ENCODE peak calls at places on chromosomes 3 and 15, in eight cellular contexts. One of them, this sample, is unnamed.

GRCh38 chr15:40163657-40164416 is 3.0 kb downstream of the BUB1B start:
- DNase-seq in fibroblast of pulmonary artery: no peak
- DNase-seq in lower lobe of right lung: no peak
- DNase-seq in H54: no peak
- DNase-seq in GM19239: no peak
- DNase-seq in fibroblast of the conjunctiva: no peak
- DNase-seq in NCI-H2081: no peak
- DNase-seq in stimulated activated CD4-positive, alpha-beta T cell treated with anti-CD3 and anti-CD28 coated beads, Interleukin-15, amount 100 ng/mL, for 24 hours: no peak
- DNase-seq in this sample: no peak

GRCh38 chr15:68885070-68885469 is 45.3 kb upstream of the SPESP1 start:
- DNase-seq in fibroblast of pulmonary artery: peak; percentile 82
- DNase-seq in lower lobe of right lung: no peak
- DNase-seq in H54: no peak
- DNase-seq in GM19239: no peak
- DNase-seq in fibroblast of the conjunctiva: peak; percentile 59
- DNase-seq in NCI-H2081: no peak
- DNase-seq in stimulated activated CD4-positive, alpha-beta T cell treated with anti-CD3 and anti-CD28 coated beads, Interleukin-15, amount 100 ng/mL, for 24 hours: no peak
- DNase-seq in this sample: peak; percentile 80

GRCh38 chr15:62165793-62166380 is 802 bp upstream of the C2CD4B start:
- DNase-seq in fibroblast of pulmonary artery: peak; percentile 58
- DNase-seq in lower lobe of right lung: no peak
- DNase-seq in H54: no peak
- DNase-seq in GM19239: no peak
- DNase-seq in fibroblast of the conjunctiva: no peak
- DNase-seq in NCI-H2081: no peak
- DNase-seq in stimulated activated CD4-positive, alpha-beta T cell treated with anti-CD3 and anti-CD28 coated beads, Interleukin-15, amount 100 ng/mL, for 24 hours: no peak
- DNase-seq in this sample: no peak

GRCh38 chr3:123871946-123872345 is 12.2 kb downstream of the MYLK start:
- DNase-seq in fibroblast of pulmonary artery: peak; percentile 38
- DNase-seq in lower lobe of right lung: no peak
- DNase-seq in H54: no peak
- DNase-seq in GM19239: no peak
- DNase-seq in fibroblast of the conjunctiva: no peak
- DNase-seq in NCI-H2081: peak; percentile 37
- DNase-seq in stimulated activated CD4-positive, alpha-beta T cell treated with anti-CD3 and anti-CD28 coated beads, Interleukin-15, amount 100 ng/mL, for 24 hours: no peak
- DNase-seq in this sample: peak; percentile 48

GRCh38 chr3:185024406-185024805 is 128.5 kb downstream of the C3orf70 start:
- DNase-seq in fibroblast of pulmonary artery: peak; percentile 2
- DNase-seq in lower lobe of right lung: no peak
- DNase-seq in H54: no peak
- DNase-seq in GM19239: no peak
- DNase-seq in fibroblast of the conjunctiva: no peak
- DNase-seq in NCI-H2081: no peak
- DNase-seq in stimulated activated CD4-positive, alpha-beta T cell treated with anti-CD3 and anti-CD28 coated beads, Interleukin-15, amount 100 ng/mL, for 24 hours: no peak
- DNase-seq in this sample: no peak

GRCh38 chr3:55880357-55880756 is 393.3 kb upstream of the WNT5A start:
- DNase-seq in fibroblast of pulmonary artery: no peak
- DNase-seq in lower lobe of right lung: no peak
- DNase-seq in H54: no peak
- DNase-seq in GM19239: no peak
- DNase-seq in fibroblast of the conjunctiva: no peak
- DNase-seq in NCI-H2081: no peak
- DNase-seq in stimulated activated CD4-positive, alpha-beta T cell treated with anti-CD3 and anti-CD28 coated beads, Interleukin-15, amount 100 ng/mL, for 24 hours: no peak
- DNase-seq in this sample: peak; percentile 11

GRCh38 chr3:17183951-17184550 is 299.3 kb downstream of the PLCL2 start:
- DNase-seq in fibroblast of pulmonary artery: peak; percentile 59
- DNase-seq in lower lobe of right lung: no peak
- DNase-seq in H54: no peak
- DNase-seq in GM19239: no peak
- DNase-seq in fibroblast of the conjunctiva: no peak
- DNase-seq in NCI-H2081: no peak
- DNase-seq in stimulated activated CD4-positive, alpha-beta T cell treated with anti-CD3 and anti-CD28 coated beads, Interleukin-15, amount 100 ng/mL, for 24 hours: no peak
- DNase-seq in this sample: peak; percentile 47

GRCh38 chr3:9069971-9070370 is 106.7 kb upstream of the RAD18 start:
- DNase-seq in fibroblast of pulmonary artery: no peak
- DNase-seq in lower lobe of right lung: no peak
- DNase-seq in H54: no peak
- DNase-seq in GM19239: no peak
- DNase-seq in fibroblast of the conjunctiva: no peak
- DNase-seq in NCI-H2081: no peak
- DNase-seq in stimulated activated CD4-positive, alpha-beta T cell treated with anti-CD3 and anti-CD28 coated beads, Interleukin-15, amount 100 ng/mL, for 24 hours: no peak
- DNase-seq in this sample: no peak

GRCh38 chr3:150370129-150370602 is 37.9 kb upstream of the TSC22D2 start:
- DNase-seq in fibroblast of pulmonary artery: peak; percentile 93
- DNase-seq in lower lobe of right lung: no peak
- DNase-seq in H54: peak; percentile 38
- DNase-seq in GM19239: no peak
- DNase-seq in fibroblast of the conjunctiva: peak; percentile 91
- DNase-seq in NCI-H2081: no peak
- DNase-seq in stimulated activated CD4-positive, alpha-beta T cell treated with anti-CD3 and anti-CD28 coated beads, Interleukin-15, amount 100 ng/mL, for 24 hours: no peak
- DNase-seq in this sample: peak; percentile 95

GRCh38 chr3:187473778-187474406 is 105.7 kb downstream of the RTP4 start:
- DNase-seq in fibroblast of pulmonary artery: peak; percentile 3
- DNase-seq in lower lobe of right lung: no peak
- DNase-seq in H54: no peak
- DNase-seq in GM19239: no peak
- DNase-seq in fibroblast of the conjunctiva: no peak
- DNase-seq in NCI-H2081: no peak
- DNase-seq in stimulated activated CD4-positive, alpha-beta T cell treated with anti-CD3 and anti-CD28 coated beads, Interleukin-15, amount 100 ng/mL, for 24 hours: no peak
- DNase-seq in this sample: peak; percentile 17

GRCh38 chr15:70351391-70351790 is 253.7 kb upstream of the TLE3 start:
- DNase-seq in fibroblast of pulmonary artery: no peak
- DNase-seq in lower lobe of right lung: no peak
- DNase-seq in H54: no peak
- DNase-seq in GM19239: no peak
- DNase-seq in fibroblast of the conjunctiva: no peak
- DNase-seq in NCI-H2081: no peak
- DNase-seq in stimulated activated CD4-positive, alpha-beta T cell treated with anti-CD3 and anti-CD28 coated beads, Interleukin-15, amount 100 ng/mL, for 24 hours: no peak
- DNase-seq in this sample: no peak

GRCh38 chr3:195196266-195196665 is 74.7 kb downstream of the XXYLT1 start:
- DNase-seq in fibroblast of pulmonary artery: peak; percentile 62
- DNase-seq in lower lobe of right lung: no peak
- DNase-seq in H54: peak; percentile 61
- DNase-seq in GM19239: no peak
- DNase-seq in fibroblast of the conjunctiva: no peak
- DNase-seq in NCI-H2081: no peak
- DNase-seq in stimulated activated CD4-positive, alpha-beta T cell treated with anti-CD3 and anti-CD28 coated beads, Interleukin-15, amount 100 ng/mL, for 24 hours: no peak
- DNase-seq in this sample: peak; percentile 52

GRCh38 chr15:98292442-98293240 is 332.1 kb downstream of the ARRDC4 start:
- DNase-seq in fibroblast of pulmonary artery: peak; percentile 4
- DNase-seq in lower lobe of right lung: no peak
- DNase-seq in H54: peak; percentile 51
- DNase-seq in GM19239: peak; percentile 56
- DNase-seq in fibroblast of the conjunctiva: no peak
- DNase-seq in NCI-H2081: peak; percentile 13
- DNase-seq in stimulated activated CD4-positive, alpha-beta T cell treated with anti-CD3 and anti-CD28 coated beads, Interleukin-15, amount 100 ng/mL, for 24 hours: peak; percentile 74
- DNase-seq in this sample: peak; percentile 60

GRCh38 chr3:65635661-65636060 is 403.1 kb downstream of the MAGI1 start:
- DNase-seq in fibroblast of pulmonary artery: no peak
- DNase-seq in lower lobe of right lung: no peak
- DNase-seq in H54: no peak
- DNase-seq in GM19239: no peak
- DNase-seq in fibroblast of the conjunctiva: no peak
- DNase-seq in NCI-H2081: no peak
- DNase-seq in stimulated activated CD4-positive, alpha-beta T cell treated with anti-CD3 and anti-CD28 coated beads, Interleukin-15, amount 100 ng/mL, for 24 hours: no peak
- DNase-seq in this sample: no peak

GRCh38 chr15:61660579-61660978 is 399.7 kb downstream of the VPS13C start:
- DNase-seq in fibroblast of pulmonary artery: peak; percentile 4
- DNase-seq in lower lobe of right lung: no peak
- DNase-seq in H54: no peak
- DNase-seq in GM19239: no peak
- DNase-seq in fibroblast of the conjunctiva: peak; percentile 45
- DNase-seq in NCI-H2081: no peak
- DNase-seq in stimulated activated CD4-positive, alpha-beta T cell treated with anti-CD3 and anti-CD28 coated beads, Interleukin-15, amount 100 ng/mL, for 24 hours: no peak
- DNase-seq in this sample: peak; percentile 58

GRCh38 chr3:45472795-45473194 is 84.4 kb downstream of the LARS2 start:
- DNase-seq in fibroblast of pulmonary artery: no peak
- DNase-seq in lower lobe of right lung: no peak
- DNase-seq in H54: no peak
- DNase-seq in GM19239: no peak
- DNase-seq in fibroblast of the conjunctiva: no peak
- DNase-seq in NCI-H2081: no peak
- DNase-seq in stimulated activated CD4-positive, alpha-beta T cell treated with anti-CD3 and anti-CD28 coated beads, Interleukin-15, amount 100 ng/mL, for 24 hours: no peak
- DNase-seq in this sample: no peak

GRCh38 chr15:98647026-98647773 is 1.1 kb upstream of the IGF1R start:
- DNase-seq in fibroblast of pulmonary artery: peak; percentile 53
- DNase-seq in lower lobe of right lung: peak; percentile 81
- DNase-seq in H54: peak; percentile 38
- DNase-seq in GM19239: peak; percentile 62
- DNase-seq in fibroblast of the conjunctiva: no peak
- DNase-seq in NCI-H2081: peak; percentile 68
- DNase-seq in stimulated activated CD4-positive, alpha-beta T cell treated with anti-CD3 and anti-CD28 coated beads, Interleukin-15, amount 100 ng/mL, for 24 hours: peak; percentile 84
- DNase-seq in this sample: no peak

GRCh38 chr3:64011685-64012084 is 11.6 kb downstream of the PSMD6 start:
- DNase-seq in fibroblast of pulmonary artery: peak; percentile 72
- DNase-seq in lower lobe of right lung: no peak
- DNase-seq in H54: no peak
- DNase-seq in GM19239: no peak
- DNase-seq in fibroblast of the conjunctiva: peak; percentile 13
- DNase-seq in NCI-H2081: no peak
- DNase-seq in stimulated activated CD4-positive, alpha-beta T cell treated with anti-CD3 and anti-CD28 coated beads, Interleukin-15, amount 100 ng/mL, for 24 hours: peak; percentile 9
- DNase-seq in this sample: peak; percentile 44

GRCh38 chr3:150787741-150788370 is 24.9 kb upstream of the SIAH2 start:
- DNase-seq in fibroblast of pulmonary artery: peak; percentile 73
- DNase-seq in lower lobe of right lung: peak; percentile 93
- DNase-seq in H54: peak; percentile 40
- DNase-seq in GM19239: peak; percentile 40
- DNase-seq in fibroblast of the conjunctiva: peak; percentile 61
- DNase-seq in NCI-H2081: peak; percentile 84
- DNase-seq in stimulated activated CD4-positive, alpha-beta T cell treated with anti-CD3 and anti-CD28 coated beads, Interleukin-15, amount 100 ng/mL, for 24 hours: peak; percentile 92
- DNase-seq in this sample: peak; percentile 57

GRCh38 chr3:191255156-191255555 is 56.1 kb downstream of the OSTN start:
- DNase-seq in fibroblast of pulmonary artery: no peak
- DNase-seq in lower lobe of right lung: no peak
- DNase-seq in H54: no peak
- DNase-seq in GM19239: no peak
- DNase-seq in fibroblast of the conjunctiva: no peak
- DNase-seq in NCI-H2081: no peak
- DNase-seq in stimulated activated CD4-positive, alpha-beta T cell treated with anti-CD3 and anti-CD28 coated beads, Interleukin-15, amount 100 ng/mL, for 24 hours: no peak
- DNase-seq in this sample: no peak

GRCh38 chr3:186442162-186442561 is 80.1 kb upstream of the DGKG start:
- DNase-seq in fibroblast of pulmonary artery: no peak
- DNase-seq in lower lobe of right lung: no peak
- DNase-seq in H54: no peak
- DNase-seq in GM19239: no peak
- DNase-seq in fibroblast of the conjunctiva: no peak
- DNase-seq in NCI-H2081: no peak
- DNase-seq in stimulated activated CD4-positive, alpha-beta T cell treated with anti-CD3 and anti-CD28 coated beads, Interleukin-15, amount 100 ng/mL, for 24 hours: no peak
- DNase-seq in this sample: no peak

GRCh38 chr3:119500265-119500664 is 1.9 kb downstream of the TIMMDC1 start:
- DNase-seq in fibroblast of pulmonary artery: no peak
- DNase-seq in lower lobe of right lung: no peak
- DNase-seq in H54: no peak
- DNase-seq in GM19239: no peak
- DNase-seq in fibroblast of the conjunctiva: no peak
- DNase-seq in NCI-H2081: no peak
- DNase-seq in stimulated activated CD4-positive, alpha-beta T cell treated with anti-CD3 and anti-CD28 coated beads, Interleukin-15, amount 100 ng/mL, for 24 hours: no peak
- DNase-seq in this sample: no peak

GRCh38 chr3:56180433-56180832 is 287.8 kb downstream of the ERC2 start:
- DNase-seq in fibroblast of pulmonary artery: no peak
- DNase-seq in lower lobe of right lung: no peak
- DNase-seq in H54: no peak
- DNase-seq in GM19239: no peak
- DNase-seq in fibroblast of the conjunctiva: no peak
- DNase-seq in NCI-H2081: no peak
- DNase-seq in stimulated activated CD4-positive, alpha-beta T cell treated with anti-CD3 and anti-CD28 coated beads, Interleukin-15, amount 100 ng/mL, for 24 hours: no peak
- DNase-seq in this sample: no peak

This sample was measured in MCF 10A.